ENCODE peak calls at places on chromosome 16, in six cellular contexts. H is NCI-H1694; R is activated naive CD4-positive, alpha-beta T cell treated with anti-CD3 and anti-CD28 coated beads for 36 hours; E is T-cell; F is stimulated activated CD8-positive, alpha-beta memory T cell treated with anti-CD3 and anti-CD28 coated beads, Interleukin-15, amount 100 ng/mL, for 24 hours; Z is NCI-H460. M is an unnamed sample.

GRCh38 chr16:9966569-9967157 is 215.6 kb downstream of the GRIN2A start:
- DNase-seq in R (peak), F (no peak), Z (no peak), H (no peak), E (no peak), M (no peak)

GRCh38 chr16:66401610-66402009 is 25.5 kb upstream of the BEAN1 start:
- DNase-seq in Z (no peak), H (no peak), F (no peak), E (no peak), R (no peak), M (no peak)

GRCh38 chr16:70374213-70374612 is 27.5 kb downstream of the DDX19A start:
- DNase-seq in Z (no peak), H (no peak), E (no peak), R (no peak), F (no peak), M (no peak)

GRCh38 chr16:28875134-28876015 is 2.9 kb upstream of the ATP2A1 start:
- DNase-seq in R (no peak), F (no peak), E (no peak), H (no peak), Z (no peak), M (no peak)

GRCh38 chr16:5454349-5454748 is 356.8 kb upstream of the EEF2KMT start:
- DNase-seq in F (no peak), H (no peak), Z (no peak), E (no peak), R (no peak), M (no peak)

GRCh38 chr16:70735141-70735979 is 49.5 kb upstream of the MTSS2 start:
- DNase-seq in H (no peak), F (no peak), Z (no peak), R (no peak), E (no peak), M (no peak)

GRCh38 chr16:49914697-49915096 is 58.8 kb upstream of the ZNF423 start:
- DNase-seq in R (no peak), E (no peak), H (no peak), Z (no peak), F (no peak), M (no peak)

GRCh38 chr16:15899538-15900100 is 11.2 kb upstream of the CEP20 start:
- DNase-seq in E (no peak), R (peak), H (no peak), Z (no peak), F (no peak), M (no peak)

GRCh38 chr16:73996624-73997339 is 299.8 kb upstream of the PSMD7 start:
- DNase-seq in Z (peak), R (no peak), E (no peak), H (no peak), F (no peak), M (peak)

GRCh38 chr16:4684030-4684715 is 9.2 kb upstream of the NUDT16L1 start:
- DNase-seq in F (no peak), H (no peak), Z (no peak), E (no peak), R (no peak), M (no peak)

GRCh38 chr16:8712589-8713361 is 38.4 kb downstream of the ABAT start:
- DNase-seq in Z (no peak), E (no peak), R (no peak), H (peak), F (no peak), M (no peak)

GRCh38 chr16:66585477-66586239 is 6.4 kb downstream of the CMTM2 start:
- DNase-seq in Z (no peak), E (no peak), F (no peak), H (no peak), R (no peak), M (no peak)

GRCh38 chr16:1034230-1035065 is 38.1 kb upstream of the SSTR5 start:
- DNase-seq in E (no peak), R (no peak), H (no peak), F (no peak), Z (no peak), M (no peak)

GRCh38 chr16:68893710-68894705 is 50.7 kb downstream of the TANGO6 start:
- DNase-seq in Z (no peak), F (no peak), R (peak), H (no peak), E (no peak), M (peak)

GRCh38 chr16:70730016-70730415 is 44.2 kb upstream of the MTSS2 start:
- DNase-seq in E (no peak), Z (no peak), F (no peak), R (no peak), H (peak), M (no peak)

GRCh38 chr16:75644240-75645012 is 3.0 kb downstream of the KARS1 start:
- DNase-seq in H (no peak), Z (no peak), E (no peak), R (peak), F (no peak), M (no peak)

GRCh38 chr16:15726715-15727114 is 76.7 kb downstream of the NDE1 start:
- DNase-seq in R (no peak), H (no peak), F (no peak), Z (no peak), E (no peak), M (no peak)

GRCh38 chr16:12758031-12758669 is 45.5 kb downstream of the CPPED1 start:
- DNase-seq in F (no peak), H (no peak), Z (no peak), R (no peak), E (no peak), M (no peak)

GRCh38 chr16:52294660-52295059 is 252.3 kb downstream of the TOX3 start:
- DNase-seq in H (no peak), R (no peak), Z (no peak), E (no peak), F (no peak), M (no peak)

GRCh38 chr16:57106767-57107166 is 14.4 kb downstream of the CPNE2 start:
- DNase-seq in Z (no peak), R (no peak), F (no peak), E (no peak), H (no peak), M (no peak)

GRCh38 chr16:48383877-48384304 is 1.3 kb downstream of the SIAH1 start:
- DNase-seq in Z (no peak), H (no peak), E (no peak), R (peak), F (no peak), M (no peak)

GRCh38 chr16:57226701-57227621 is 18.1 kb upstream of the ARL2BP start:
- DNase-seq in R (no peak), Z (no peak), E (no peak), H (no peak), F (no peak), M (no peak)

GRCh38 chr16:65229191-65229662 is 107.4 kb upstream of the CDH11 start:
- DNase-seq in Z (peak), H (no peak), R (no peak), E (no peak), F (no peak), M (no peak)

GRCh38 chr16:70432800-70433455 is 6.0 kb downstream of the ST3GAL2 start:
- DNase-seq in Z (no peak), R (no peak), E (no peak), H (no peak), F (no peak), M (no peak)

GRCh38 chr16:73183678-73184092 is 135.8 kb upstream of the ZFHX3 start:
- DNase-seq in H (no peak), Z (no peak), F (no peak), E (no peak), R (no peak), M (no peak)

GRCh38 chr16:85326113-85326793 is 214.0 kb upstream of the CIBAR2 start:
- DNase-seq in R (no peak), Z (no peak), F (no peak), H (no peak), E (no peak), M (no peak)

GRCh38 chr16:85557976-85558589 is 55.0 kb upstream of the GSE1 start:
- DNase-seq in E (no peak), H (no peak), Z (no peak), R (peak), F (no peak), M (no peak)

GRCh38 chr16:27314161-27314723 is 468 bp downstream of the IL4R start:
- DNase-seq in F (no peak), R (peak), E (peak), H (no peak), Z (no peak), M (peak)

GRCh38 chr16:49273771-49274170 is 7.9 kb downstream of the CBLN1 start:
- DNase-seq in F (no peak), R (no peak), E (no peak), Z (no peak), H (no peak), M (no peak)

GRCh38 chr16:9092963-9093477 is 1.6 kb downstream of the HAPSTR1 start:
- DNase-seq in R (peak), Z (no peak), H (no peak), E (peak), F (no peak), M (peak)

GRCh38 chr16:54201200-54201599 is 85.4 kb downstream of the IRX3 start:
- DNase-seq in F (no peak), E (no peak), Z (no peak), R (no peak), H (no peak), M (peak)

GRCh38 chr16:8730335-8730915 is 56.0 kb downstream of the ABAT start:
- DNase-seq in H (peak), Z (no peak), E (no peak), F (no peak), R (no peak), M (no peak)

GRCh38 chr16:28538733-28539596 is at the start of gene NUPR1:
- DNase-seq in F (no peak), H (no peak), E (no peak), Z (no peak), R (no peak), M (no peak)

GRCh38 chr16:10581507-10581906 is 1.1 kb upstream of the EMP2 start:
- DNase-seq in E (no peak), F (no peak), Z (no peak), H (no peak), R (no peak), M (no peak)

GRCh38 chr16:67967183-67967955 is 1.1 kb downstream of the SLC12A4 start:
- DNase-seq in Z (no peak), H (no peak), E (no peak), R (peak), F (no peak), M (peak)

GRCh38 chr16:7888421-7888820 is 555.8 kb downstream of the RBFOX1 start:
- DNase-seq in Z (no peak), R (no peak), H (no peak), E (no peak), F (no peak), M (no peak)

GRCh38 chr16:787261-787966 is 767 bp downstream of the RPUSD1 start:
- DNase-seq in F (no peak), E (no peak), Z (no peak), R (no peak), H (no peak), M (peak)

GRCh38 chr16:72990003-72990521 is 57.9 kb downstream of the ZFHX3 start:
- DNase-seq in Z (peak), E (no peak), R (no peak), H (no peak), F (no peak), M (peak)

M was measured in HAP-1.